ENCODE peak calls at places on chromosome 20, in nine cellular contexts. Q, I, P, X, L, E, O, K and B are unnamed samples. For H3K4me1, the result is how much of the 10 kb centered on the place peaks cover.

GRCh38 chr20:33463332-33464101 is 20.0 kb upstream of the SNTA1 start:
- DNase-seq in X (no peak), Q (no peak), L (no peak), P (no peak), K (no peak), I (no peak), O (no peak), E (no peak), B (no peak)

GRCh38 chr20:32457476-32457986 is 99.4 kb downstream of the ASXL1 start:
- DNase-seq in K (no peak), L (no peak), I (no peak), E (no peak), P (peak), O (no peak), Q (peak), X (peak), B (no peak)

GRCh38 chr20:38119446-38119845 is 45.6 kb downstream of the TGM2 start:
- DNase-seq in K (no peak), L (no peak), O (no peak), P (no peak), I (no peak), X (peak), Q (no peak), E (no peak), B (peak)

GRCh38 chr20:32282461-32282860 is 5.0 kb downstream of the KIF3B start:
- DNase-seq in X (peak), P (no peak), L (no peak), I (no peak), K (no peak), Q (no peak), O (no peak), E (no peak), B (no peak)

GRCh38 chr20:4766631-4767030 is 44.9 kb downstream of the PRND start:
- DNase-seq in L (no peak), I (no peak), X (no peak), E (no peak), K (no peak), Q (no peak), O (no peak), P (no peak), B (peak)

GRCh38 chr20:53394433-53394832 is 199.2 kb downstream of the ZNF217 start:
- DNase-seq in X (no peak), O (no peak), P (no peak), L (no peak), Q (no peak), E (no peak), K (no peak), I (no peak), B (no peak)

GRCh38 chr20:4797275-4797674 is 75.6 kb downstream of the PRND start:
- DNase-seq in K (no peak), L (no peak), E (no peak), P (no peak), I (no peak), X (no peak), Q (no peak), O (no peak), B (no peak)

GRCh38 chr20:39993737-39994136 is 695.3 kb downstream of the MAFB start:
- DNase-seq in Q (no peak), E (no peak), X (no peak), P (no peak), L (no peak), O (no peak), I (no peak), K (no peak), B (no peak)

GRCh38 chr20:35606127-35606526 is 9.5 kb upstream of the SPAG4 start:
- DNase-seq in E (no peak), I (no peak), Q (peak), X (no peak), L (peak), K (no peak), O (no peak), P (no peak), B (no peak)

GRCh38 chr20:54176610-54177009 is 2.8 kb upstream of the CYP24A1 start:
- DNase-seq in O (no peak), K (no peak), Q (no peak), L (no peak), X (no peak), P (no peak), E (no peak), I (no peak), B (no peak)

GRCh38 chr20:60013296-60014142 is 55.3 kb downstream of the CDH26 start:
- DNase-seq in L (no peak), O (no peak), K (no peak), Q (no peak), X (no peak), I (no peak), P (no peak), E (no peak), B (no peak)

GRCh38 chr20:50338479-50339195 is 148.0 kb downstream of the CEBPB start:
- DNase-seq in Q (peak), E (no peak), L (peak), O (no peak), K (peak), P (peak), I (no peak), X (no peak), B (peak)

GRCh38 chr20:34274694-34275093 is 28.5 kb downstream of the AHCY start:
- DNase-seq in L (no peak), E (no peak), O (no peak), Q (no peak), X (no peak), P (no peak), I (no peak), K (peak), B (no peak)

GRCh38 chr20:10430000-10430466 is 4.0 kb downstream of the MKKS start:
- DNase-seq in I (no peak), Q (no peak), P (no peak), O (no peak), E (no peak), L (no peak), K (peak), X (no peak), B (no peak)

GRCh38 chr20:50992733-50993457 is 30.0 kb downstream of the KCNG1 start:
- DNase-seq in X (no peak), K (peak), E (peak), I (no peak), Q (no peak), L (no peak), O (peak), P (peak), B (no peak)

GRCh38 chr20:19783966-19784401 is 25.9 kb downstream of the RIN2 start:
- DNase-seq in I (no peak), O (no peak), K (peak), X (peak), Q (peak), E (no peak), P (no peak), L (no peak), B (peak)

GRCh38 chr20:38843346-38843745 is 37.8 kb downstream of the PPP1R16B start:
- DNase-seq in K (no peak), I (no peak), X (no peak), P (no peak), E (no peak), L (no peak), O (no peak), Q (no peak), B (no peak)

GRCh38 chr20:57469418-57470211 is 55.3 kb downstream of the CTCFL start:
- DNase-seq in P (no peak), O (no peak), I (peak), E (no peak), Q (peak), L (peak), X (no peak), K (no peak), B (no peak)

GRCh38 chr20:40286991-40287531 is 402.0 kb downstream of the MAFB start:
- DNase-seq in O (no peak), Q (peak), L (peak), K (no peak), X (peak), P (no peak), I (peak), E (peak), B (peak)

GRCh38 chr20:52941803-52942202 is 30.4 kb upstream of the TSHZ2 start:
- DNase-seq in Q (no peak), L (no peak), K (no peak), X (no peak), I (no peak), P (no peak), O (no peak), E (no peak), B (no peak)

GRCh38 chr20:46674253-46675083 is 14.8 kb downstream of the TP53RK start:
- DNase-seq in O (no peak), Q (no peak), L (no peak), E (no peak), K (peak), P (no peak), X (no peak), I (no peak), B (no peak)

GRCh38 chr20:43293068-43293786 is 103.5 kb upstream of the PTPRT start:
- DNase-seq in O (no peak), Q (no peak), K (no peak), I (no peak), P (no peak), E (no peak), L (no peak), X (no peak), B (no peak)

GRCh38 chr20:38723982-38724602 is at the start of gene SLC32A1:
- DNase-seq in L (no peak), X (no peak), E (no peak), I (no peak), K (no peak), Q (no peak), P (peak), O (no peak), B (no peak)

GRCh38 chr20:63736893-63737689 is 627 bp downstream of the LIME1 start:
- DNase-seq in E (peak), L (peak), X (no peak), I (no peak), Q (peak), K (no peak), P (no peak), O (no peak), B (no peak)

GRCh38 chr20:2654831-2655230 is 2.4 kb downstream of the NOP56 start:
- DNase-seq in X (no peak), Q (no peak), L (no peak), P (no peak), O (no peak), E (no peak), I (no peak), K (no peak), B (no peak)
- TF ChIP-seq POLR2AphosphoS5 in X (no peak), Q (no peak), L (no peak), P (no peak), O (no peak), E (no peak), I (no peak), K (no peak), B (no peak)

GRCh38 chr20:16395366-16395765 is 177.9 kb downstream of the KIF16B start:
- DNase-seq in L (no peak), Q (no peak), P (no peak), O (no peak), E (no peak), K (no peak), I (no peak), X (no peak), B (no peak)
- H3K4me1 ChIP-seq in L (under half), Q (under half), P (under half), O (under half), E (under half), K (under half), I (under half), X (under half), B (under half)

DNA sequence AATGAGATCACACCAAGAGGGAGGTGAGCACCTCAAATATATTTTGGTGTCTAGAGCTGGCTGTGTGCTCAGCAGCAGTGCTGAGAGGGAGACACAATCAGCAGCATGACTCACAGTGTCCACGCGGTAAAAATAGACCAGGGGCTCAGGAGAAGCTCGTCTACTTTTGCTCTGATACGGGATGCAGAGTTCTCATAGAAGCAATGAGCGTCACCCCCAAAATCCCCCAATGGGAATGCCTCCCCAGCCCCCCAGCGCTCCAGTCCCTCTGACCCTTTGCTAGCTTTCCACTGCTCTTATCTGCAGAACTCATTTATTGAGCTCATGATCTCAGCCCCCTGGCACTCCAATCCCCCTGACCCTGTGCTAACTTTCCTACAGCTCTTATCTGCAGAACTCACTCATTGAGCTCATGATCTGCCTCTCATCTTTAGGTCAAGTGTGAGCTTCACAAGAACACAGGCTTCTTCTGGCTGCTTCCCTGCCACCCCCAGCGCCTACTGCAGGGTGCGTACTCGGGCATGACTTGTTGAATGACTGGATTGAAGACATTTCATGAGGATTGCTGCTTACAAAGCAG is 34.0 kb downstream of the SYNDIG1 start:
- DNase-seq in I (no peak), O (no peak), X (no peak), K (no peak), E (no peak), L (no peak), P (no peak), Q (no peak), B (no peak)
- TF ChIP-seq CTCF in I (no peak), O (no peak), X (no peak), K (no peak), E (no peak), L (no peak), P (no peak), Q (no peak), B (no peak)

GRCh38 chr20:62651285-62652021 is 9.2 kb downstream of the SLCO4A1 start:
- DNase-seq in Q (peak), K (no peak), O (no peak), P (no peak), E (peak), L (peak), I (peak), X (peak), B (no peak)

GRCh38 chr20:62652894-62653305 is 10.6 kb downstream of the SLCO4A1 start:
- DNase-seq in O (no peak), L (peak), I (no peak), P (no peak), Q (no peak), E (no peak), X (no peak), K (no peak), B (no peak)

GRCh38 chr20:62650551-62651284 is 8.4 kb downstream of the SLCO4A1 start:
- DNase-seq in K (no peak), P (no peak), O (no peak), I (no peak), Q (no peak), E (no peak), X (no peak), L (no peak), B (no peak)

GRCh38 chr20:62653373-62653772 is 11.1 kb downstream of the SLCO4A1 start:
- DNase-seq in I (no peak), O (no peak), Q (no peak), X (no peak), E (no peak), L (no peak), K (no peak), P (no peak), B (no peak)

GRCh38 chr20:62652051-62652893 is 10.0 kb downstream of the SLCO4A1 start:
- DNase-seq in X (peak), P (peak), K (peak), O (peak), E (peak), Q (peak), L (peak), I (peak), B (peak)
- TF ChIP-seq POLR2AphosphoS5 in X (peak), P (no peak), K (peak), O (peak), E (peak), Q (peak), L (peak), I (peak), B (peak)

GRCh38 chr20:48687097-48687800 is 140.6 kb downstream of the PREX1 start:
- DNase-seq in L (peak), Q (no peak), I (no peak), K (no peak), P (no peak), X (no peak), O (no peak), E (no peak), B (no peak)
- H3K4me1 ChIP-seq in L (half or more), Q (under half), I (half or more), K (under half), P (under half), X (under half), O (under half), E (half or more), B (half or more)

DNA sequence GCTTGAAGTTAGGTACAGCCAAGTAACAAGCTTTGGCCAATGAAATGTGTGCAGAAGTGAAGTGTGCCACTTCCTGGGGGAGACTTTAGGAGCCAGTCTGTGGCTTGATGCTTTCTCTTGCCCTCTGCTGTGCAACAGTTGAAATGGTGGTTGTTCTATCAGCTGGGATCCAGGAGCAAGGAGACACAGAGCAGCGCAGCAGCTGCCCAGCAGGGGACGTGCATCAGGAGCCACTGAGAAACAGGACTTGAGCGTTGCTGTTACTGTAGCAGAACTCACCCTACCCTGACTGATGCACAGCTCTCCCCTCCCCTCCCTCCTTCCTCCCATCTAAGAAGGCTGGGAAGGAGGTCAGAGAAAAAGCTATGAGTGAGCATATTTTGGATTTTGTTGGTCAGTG is 18.9 kb upstream of the CCN5 start:
- DNase-seq in P (no peak), E (no peak), L (no peak), Q (no peak), K (peak), O (no peak), X (no peak), I (no peak), B (no peak)
- TF ChIP-seq CTCF in P (peak), E (no peak), L (no peak), Q (no peak), K (peak), O (no peak), X (no peak), I (no peak), B (no peak)